ENCODE peak calls at places on chromosomes 16 and 17, in nine cellular contexts. F, Y, O, S, P, K, Q, H and V are unnamed samples. For H3K36me3, the result is how much of the 10 kb centered on the place peaks cover.

GRCh38 chr16:377419-377951 is 4.3 kb downstream of the PGAP6 start:
- DNase-seq in S (no peak), O (no peak), H (no peak), Q (no peak), Y (no peak), P (no peak), K (no peak), F (no peak), V (no peak)

GRCh38 chr17:80869476-80869875 is 122.2 kb upstream of the CHMP6 start:
- DNase-seq in O (no peak), Y (no peak), S (no peak), F (no peak), P (no peak), K (no peak), Q (no peak), H (no peak), V (no peak)

GRCh38 chr17:30576326-30576861 is 99.2 kb downstream of the GOSR1 start:
- DNase-seq in K (no peak), Q (no peak), P (no peak), Y (no peak), F (no peak), H (no peak), S (peak), O (no peak), V (peak)

GRCh38 chr17:73710095-73710592 is 65.9 kb upstream of the SDK2 start:
- DNase-seq in P (peak), O (peak), Q (peak), H (peak), Y (peak), K (peak), S (peak), F (no peak), V (peak)

GRCh38 chr16:66365588-66365987 is 903 bp upstream of the CDH5 start:
- DNase-seq in Y (peak), H (no peak), Q (peak), S (peak), P (no peak), O (no peak), F (peak), K (no peak), V (no peak)

GRCh38 chr16:414395-415169 is 10.9 kb upstream of the RAB11FIP3 start:
- DNase-seq in H (no peak), S (peak), F (no peak), Q (no peak), O (no peak), Y (no peak), P (no peak), K (no peak), V (no peak)

GRCh38 chr17:596763-597644 is 117.6 kb downstream of the VPS53 start:
- DNase-seq in Q (no peak), K (no peak), P (no peak), O (no peak), F (no peak), S (no peak), H (no peak), Y (peak), V (no peak)

GRCh38 chr17:77742579-77742978 is 215.9 kb upstream of the TNRC6C start:
- DNase-seq in O (no peak), K (no peak), H (peak), Y (no peak), Q (no peak), F (no peak), S (peak), P (peak), V (no peak)

GRCh38 chr16:63981639-63982038 is 1140.2 kb downstream of the CDH11 start:
- DNase-seq in Y (no peak), P (no peak), H (peak), Q (no peak), O (no peak), F (no peak), K (no peak), S (no peak), V (no peak)

GRCh38 chr16:11752856-11753255 is 10.2 kb upstream of the TXNDC11 start:
- DNase-seq in H (no peak), P (no peak), S (no peak), Y (no peak), Q (no peak), O (no peak), F (no peak), K (no peak), V (no peak)

GRCh38 chr17:77382356-77382911 is 241.7 kb downstream of the SEC14L1 start:
- DNase-seq in Q (no peak), S (peak), F (no peak), H (peak), K (no peak), Y (peak), O (no peak), P (peak), V (no peak)

GRCh38 chr17:49944451-49944850 is 24.5 kb upstream of the DLX4 start:
- DNase-seq in P (peak), S (peak), O (no peak), H (peak), Q (no peak), F (no peak), K (no peak), Y (no peak), V (no peak)

GRCh38 chr17:44071198-44071520 is 624 bp downstream of the G6PC3 start:
- DNase-seq in S (no peak), H (no peak), O (no peak), Q (no peak), K (no peak), F (no peak), Y (no peak), P (no peak), V (no peak)

GRCh38 chr17:10062757-10063385 is 135.5 kb downstream of the GAS7 start:
- DNase-seq in Y (no peak), S (no peak), P (no peak), H (no peak), O (no peak), K (no peak), Q (no peak), F (no peak), V (no peak)

GRCh38 chr17:14123579-14124278 is 54.4 kb downstream of the COX10 start:
- DNase-seq in Q (no peak), K (no peak), F (no peak), P (no peak), O (no peak), Y (no peak), H (no peak), S (no peak), V (no peak)

GRCh38 chr16:81524382-81524781 is 79.8 kb downstream of the CMIP start:
- DNase-seq in S (no peak), H (no peak), Y (no peak), Q (no peak), F (no peak), O (no peak), P (no peak), K (no peak), V (no peak)

GRCh38 chr17:28467456-28468025 is 5.9 kb upstream of the SLC13A2 start:
- DNase-seq in Y (peak), P (no peak), K (no peak), O (no peak), F (no peak), Q (no peak), H (no peak), S (no peak), V (no peak)

GRCh38 chr17:9768381-9768934 is 22.9 kb downstream of the DHRS7C start:
- DNase-seq in H (peak), F (no peak), K (no peak), P (peak), Q (no peak), O (no peak), S (peak), Y (peak), V (no peak)

GRCh38 chr16:17723735-17724134 is 253.0 kb upstream of the XYLT1 start:
- DNase-seq in S (no peak), K (no peak), P (no peak), H (no peak), F (no peak), Y (peak), O (no peak), Q (no peak), V (no peak)

GRCh38 chr16:57405194-57405593 is 627 bp downstream of the CCL17 start:
- DNase-seq in O (no peak), Q (no peak), S (no peak), P (no peak), F (no peak), H (no peak), K (no peak), Y (no peak), V (no peak)

DNA sequence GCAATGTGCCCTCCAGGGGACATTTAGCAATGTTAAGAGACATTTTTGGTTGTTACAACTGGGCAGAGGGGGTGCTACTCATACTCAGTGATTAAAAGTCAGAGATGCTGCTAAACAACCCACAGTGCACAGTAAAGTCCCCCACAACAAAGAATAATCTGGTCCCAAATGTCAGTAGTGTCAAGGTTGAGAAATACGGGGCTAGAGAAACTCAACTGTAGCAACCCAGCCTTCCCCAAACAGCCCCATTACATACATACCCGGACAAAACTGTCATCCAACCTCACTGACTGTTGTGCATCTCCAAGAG is 20.4 kb downstream of the DNAJC7 start:
- DNase-seq in H (no peak), S (no peak), K (no peak), P (no peak), Y (no peak), Q (no peak), O (no peak), F (no peak), V (no peak)
- H3K36me3 ChIP-seq in H (under half), S (half or more), K (under half), P (under half), Y (under half), Q (half or more), O (half or more), F (under half), V (half or more)

DNA sequence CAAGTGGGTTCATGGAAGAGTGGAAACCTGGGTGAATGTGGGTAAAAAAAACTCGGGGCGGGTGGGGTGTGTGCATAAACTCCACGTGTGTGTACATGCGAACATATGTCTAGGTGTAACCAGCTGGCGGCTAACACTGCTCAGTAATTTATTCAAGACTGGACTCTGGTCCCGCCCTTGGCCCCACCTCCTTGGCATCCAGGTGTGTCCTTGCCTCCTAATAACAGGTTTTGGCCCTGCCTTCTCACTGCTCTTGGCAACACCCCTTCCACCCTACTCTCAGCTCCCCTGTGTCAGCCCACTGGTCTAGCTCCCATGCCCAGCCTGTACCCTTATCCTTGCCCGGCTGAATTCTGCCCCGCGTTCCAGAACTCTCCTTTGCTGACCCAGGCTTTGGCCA is 8.3 kb downstream of the FLII start:
- DNase-seq in H (no peak), K (no peak), F (no peak), Q (peak), S (no peak), O (peak), P (no peak), Y (no peak), V (no peak)
- H3K36me3 ChIP-seq in H (under half), K (under half), F (under half), Q (half or more), S (half or more), O (half or more), P (under half), Y (half or more), V (half or more)

GRCh38 chr17:64653985-64654355 is 8.1 kb downstream of the SMURF2 start:
- DNase-seq in Y (peak), F (no peak), O (no peak), P (no peak), H (no peak), K (no peak), S (no peak), Q (no peak), V (no peak)

GRCh38 chr17:64655704-64656103 is 6.4 kb downstream of the SMURF2 start:
- DNase-seq in Q (no peak), K (no peak), S (no peak), Y (no peak), O (no peak), P (no peak), H (no peak), F (no peak), V (no peak)

GRCh38 chr17:64648234-64648633 is 13.9 kb downstream of the SMURF2 start:
- DNase-seq in F (no peak), H (no peak), P (no peak), Y (no peak), O (no peak), K (no peak), Q (no peak), S (no peak), V (no peak)

GRCh38 chr17:64653325-64653984 is 8.7 kb downstream of the SMURF2 start:
- DNase-seq in S (no peak), F (no peak), Q (no peak), P (no peak), Y (peak), O (no peak), H (no peak), K (no peak), V (no peak)

DNA sequence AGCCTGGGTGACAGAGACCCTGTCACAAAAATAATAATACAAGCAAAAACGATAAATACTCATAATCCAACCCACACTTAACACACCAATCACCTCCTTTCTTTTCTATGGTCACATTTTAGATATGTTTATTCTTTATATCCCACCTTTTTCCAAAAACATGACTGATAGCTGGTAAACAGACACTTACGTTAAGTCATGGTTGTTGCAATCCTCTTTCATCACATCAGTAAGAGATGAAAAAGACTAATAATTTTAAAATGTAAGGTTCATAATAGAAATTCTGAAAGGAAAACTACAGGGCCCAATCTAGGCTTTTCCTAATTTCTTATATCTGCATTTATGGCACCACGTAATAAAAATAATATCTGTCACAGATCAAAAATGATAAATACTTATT is 10.2 kb downstream of the SMURF2 start:
- DNase-seq in S (no peak), O (no peak), F (no peak), Y (peak), P (no peak), Q (no peak), K (no peak), H (no peak), V (no peak)
- H3K36me3 ChIP-seq in S (under half), O (under half), F (under half), Y (under half), P (under half), Q (under half), K (under half), H (under half), V (under half)

DNA sequence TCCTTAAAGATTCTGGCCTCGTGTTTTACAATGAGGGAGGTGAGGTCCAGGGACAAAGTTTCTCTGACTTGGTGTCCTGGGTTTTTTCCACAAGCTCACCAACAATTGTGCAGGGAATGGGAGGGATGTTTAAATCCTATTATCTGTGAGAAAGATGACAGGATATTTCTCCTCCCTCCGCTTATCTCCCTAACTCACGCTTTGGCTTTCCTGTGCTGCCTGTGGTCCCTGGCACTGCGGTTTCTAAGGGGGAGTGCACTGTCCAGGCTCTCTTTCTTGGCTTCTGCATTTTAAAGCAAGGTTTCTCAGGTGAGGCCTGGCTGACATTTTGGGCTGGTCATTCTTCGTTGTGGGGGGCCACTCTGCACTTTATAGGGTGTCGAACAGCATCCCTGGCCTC is 16.4 kb downstream of the GGA3 start:
- DNase-seq in Q (no peak), H (no peak), P (no peak), F (no peak), K (no peak), O (no peak), Y (no peak), S (no peak), V (no peak)
- H3K36me3 ChIP-seq in Q (under half), H (under half), P (under half), F (under half), K (under half), O (half or more), Y (under half), S (under half), V (half or more)